ENCODE peak calls at places on chromosomes 5 and 9, in four cellular contexts. V is A549, M is GM12878, W is IMR-90. S is an unnamed sample.

GRCh38 chr5:112210430-112211005 is 208.6 kb downstream of the EPB41L4A start:
- DNase-seq in W (peak; percentile 17), M (no peak), V (peak; percentile 9), S (peak; percentile 37)

GRCh38 chr5:45796959-45797553 is 100.9 kb upstream of the HCN1 start:
- DNase-seq in M (no peak), V (no peak), W (no peak), S (no peak)

GRCh38 chr5:8135742-8136141 is 266.8 kb downstream of the MTRR start:
- DNase-seq in M (no peak), W (no peak), V (no peak), S (no peak)

GRCh38 chr9:70574222-70574837 is 159.9 kb upstream of the KLF9 start:
- DNase-seq in W (peak; percentile 76), V (no peak), M (no peak), S (no peak)

GRCh38 chr5:118984602-118985001 is 3.7 kb downstream of the DTWD2 start:
- DNase-seq in M (no peak), V (no peak), W (peak; percentile 65), S (no peak)

GRCh38 chr5:6392571-6392970 is 14.2 kb upstream of the MED10 start:
- DNase-seq in M (no peak), V (no peak), W (no peak), S (no peak)

GRCh38 chr5:128669803-128670202 is 131.8 kb upstream of the FBN2 start:
- DNase-seq in V (no peak), W (no peak), M (no peak), S (no peak)

GRCh38 chr9:109467936-109468335 is 30.2 kb downstream of the PTPN3 start:
- DNase-seq in W (peak; percentile 28), M (no peak), V (no peak), S (no peak)

GRCh38 chr9:23451802-23452418 is 374.1 kb downstream of the ELAVL2 start:
- DNase-seq in W (no peak), M (no peak), V (no peak), S (no peak)

GRCh38 chr5:74389531-74390305 is 250.8 kb downstream of the ENC1 start:
- DNase-seq in M (no peak), V (no peak), W (no peak), S (no peak)

GRCh38 chr5:74390306-74390637 is 250.3 kb downstream of the ENC1 start:
- DNase-seq in M (no peak), V (no peak), W (no peak), S (no peak)

GRCh38 chr5:74384851-74385250 is 255.7 kb downstream of the ENC1 start:
- DNase-seq in W (no peak), M (no peak), V (no peak), S (no peak)

GRCh38 chr5:74382864-74383618 is 257.5 kb downstream of the ENC1 start:
- DNase-seq in V (no peak), W (peak; percentile 54), M (no peak), S (no peak)

GRCh38 chr5:74386571-74387334 is 253.8 kb downstream of the ENC1 start:
- DNase-seq in V (no peak), M (no peak), W (peak; percentile 75), S (no peak)
- TF ChIP-seq BHLHE40 in V (no peak), M (no peak), W (no peak), S (no peak)

GRCh38 chr5:56637321-56637920 is 177.9 kb upstream of the MAP3K1 start:
- DNase-seq in V (no peak), M (no peak), W (peak; percentile 52), S (peak; percentile 93)
- TF ChIP-seq BHLHE40 in V (no peak), M (no peak), W (no peak), S (no peak)

GRCh38 chr9:34370970-34371880 is 5.5 kb downstream of the MYORG start:
- DNase-seq in M (no peak), V (no peak), W (no peak), S (no peak)
- TF ChIP-seq BHLHE40 in M (no peak), V (no peak), W (no peak), S (no peak)

DNA sequence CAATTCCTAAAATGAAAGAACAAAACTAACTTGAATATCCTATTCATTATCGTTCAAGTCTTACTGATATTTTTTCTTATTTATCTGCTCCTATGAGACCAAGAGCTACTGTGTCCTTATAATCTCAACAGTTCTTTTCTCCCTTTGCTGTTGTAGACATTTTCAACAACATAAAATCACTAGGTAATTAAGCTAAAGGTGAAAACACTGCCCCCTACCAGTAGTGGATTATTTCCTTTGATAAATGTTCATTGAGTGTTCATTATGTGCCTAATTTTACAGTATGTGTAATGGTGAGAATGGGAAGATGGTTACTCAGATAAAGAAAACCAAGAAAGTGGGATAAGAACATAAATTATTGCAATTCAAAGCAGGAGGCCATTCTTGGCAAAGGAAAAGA is 41.4 kb upstream of the PAPPA start:
- DNase-seq in M (no peak), V (peak; percentile 5), W (peak; percentile 31), S (no peak)
- TF ChIP-seq BHLHE40 in M (no peak), V (no peak), W (no peak), S (no peak)

GRCh38 chr9:123834907-123835562 is 94.9 kb downstream of the DENND1A start:
- DNase-seq in V (no peak), W (peak; percentile 29), M (peak; percentile 34), S (no peak)

GRCh38 chr9:123832176-123832575 is 97.8 kb downstream of the DENND1A start:
- DNase-seq in W (no peak), V (no peak), M (no peak), S (no peak)

GRCh38 chr9:123832858-123833257 is 97.1 kb downstream of the DENND1A start:
- DNase-seq in V (no peak), W (no peak), M (no peak), S (no peak)

GRCh38 chr9:123835821-123836220 is 94.1 kb downstream of the DENND1A start:
- DNase-seq in M (no peak), V (no peak), W (no peak), S (no peak)

DNA sequence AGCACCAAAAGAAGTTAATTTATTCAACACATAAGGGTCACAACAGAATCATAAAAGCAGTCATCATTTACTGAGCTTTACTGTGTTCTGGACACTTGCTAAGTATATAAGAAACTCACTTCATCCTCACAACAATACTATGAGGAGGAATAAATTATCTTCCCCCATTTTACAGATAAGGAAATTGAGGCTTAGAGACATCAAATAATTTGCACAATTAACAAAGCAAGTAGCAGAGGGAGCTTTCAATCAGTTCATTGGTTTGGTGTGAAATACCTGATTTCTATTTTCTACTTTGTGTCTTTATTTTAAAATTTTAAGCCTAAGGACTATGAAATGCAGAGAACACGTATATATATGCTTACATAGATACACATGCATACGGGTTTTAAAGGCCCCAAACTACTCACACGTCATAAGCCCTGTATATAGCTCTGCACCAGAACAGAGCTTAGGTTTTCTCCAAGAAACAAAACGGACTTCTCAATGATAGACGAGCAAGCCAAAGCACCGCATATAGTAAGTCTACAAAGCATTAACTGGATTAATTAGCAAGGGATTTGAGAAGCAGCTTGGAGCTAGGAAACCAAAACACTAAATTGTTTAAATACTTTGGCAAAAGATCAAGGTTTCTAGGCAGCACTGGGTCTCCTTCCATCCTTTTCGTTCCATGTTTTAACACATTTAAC is 95.6 kb downstream of the DENND1A start:
- DNase-seq in V (no peak), M (no peak), W (peak; percentile 0), S (no peak)
- TF ChIP-seq BHLHE40 in V (no peak), M (no peak), W (no peak), S (no peak)

GRCh38 chr9:18105996-18106595 is 367.9 kb upstream of the ADAMTSL1 start:
- DNase-seq in V (no peak), M (no peak), W (no peak), S (no peak)
- TF ChIP-seq BHLHE40 in V (no peak), M (no peak), W (no peak), S (no peak)

DNA sequence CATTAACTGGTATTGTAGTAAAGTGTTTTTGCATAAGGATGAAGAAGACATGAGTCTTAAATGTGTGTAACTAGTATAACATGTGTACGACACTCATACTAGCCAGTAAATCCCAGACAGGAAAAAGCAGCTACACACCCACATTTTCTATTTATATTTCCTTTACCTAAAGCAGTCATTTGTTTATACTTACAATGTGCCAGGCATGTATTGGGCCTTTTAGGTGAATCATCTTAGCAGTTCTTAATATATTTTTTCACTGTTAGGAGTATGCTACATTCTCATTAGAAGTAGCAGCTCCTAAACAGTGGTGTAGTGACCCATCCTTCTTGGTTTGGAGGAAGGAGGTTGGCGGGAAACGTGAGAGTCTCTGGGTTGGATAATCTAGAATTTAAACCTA is 55.8 kb upstream of the TMC1 start:
- DNase-seq in V (no peak), W (peak; percentile 78), M (no peak), S (no peak)
- TF ChIP-seq BHLHE40 in V (no peak), W (no peak), M (no peak), S (no peak)